ENCODE peak calls at places on chromosome 3, in nine cellular contexts. Q is NCI-H1092 treated with DMSO at 0.1 percent for 48 hours; B is mesothelial cell of epicardium; O is GOT3; M is HEK293T; F is NCI-H69; W is GM19239; S is CD8-positive, alpha-beta memory T cell; P is activated T-cell treated with anti-CD3 and anti-CD28 coated beads, Interleukin-2, amount 50 U/mL, for 72 hours. I is an unnamed sample.

GRCh38 chr3:52845157-52845556 is 10.3 kb upstream of the MUSTN1 start:
- DNase-seq in F (no peak), B (no peak), P (no peak), M (no peak), W (no peak), O (no peak), S (no peak), Q (no peak), I (peak; percentile 55)

GRCh38 chr3:184341925-184342324 is 4.5 kb downstream of the FAM131A start:
- DNase-seq in P (no peak), M (no peak), O (no peak), B (no peak), F (no peak), W (no peak), S (no peak), Q (no peak), I (no peak)

GRCh38 chr3:126364731-126365301 is 7.6 kb upstream of the KLF15 start:
- DNase-seq in M (no peak), S (no peak), P (no peak), F (no peak), Q (no peak), W (no peak), B (no peak), O (no peak), I (no peak)

GRCh38 chr3:54355795-54356194 is 233.4 kb downstream of the CACNA2D3 start:
- DNase-seq in B (no peak), P (no peak), W (no peak), S (no peak), M (no peak), O (no peak), F (no peak), Q (no peak), I (no peak)

GRCh38 chr3:150238995-150239612 is 169.0 kb upstream of the TSC22D2 start:
- DNase-seq in P (no peak), O (no peak), W (no peak), B (no peak), S (no peak), F (peak; percentile 79), Q (peak; percentile 63), M (peak; percentile 45), I (no peak)

GRCh38 chr3:48112813-48113212 is 75.4 kb downstream of the CDC25A start:
- DNase-seq in B (no peak), M (no peak), P (no peak), W (no peak), O (no peak), S (no peak), F (peak; percentile 59), Q (no peak), I (no peak)

GRCh38 chr3:163058190-163058854 is 1561.7 kb downstream of the OTOL1 start:
- DNase-seq in S (no peak), M (no peak), W (no peak), B (no peak), O (no peak), P (no peak), F (no peak), Q (no peak), I (no peak)

GRCh38 chr3:129389572-129389937 is 38.9 kb downstream of the EFCAB12 start:
- DNase-seq in W (no peak), M (no peak), B (no peak), Q (no peak), F (no peak), O (no peak), S (no peak), P (no peak), I (peak; percentile 70)

GRCh38 chr3:52339612-52340011 is 23.5 kb downstream of the DNAH1 start:
- DNase-seq in M (peak; percentile 60), Q (peak; percentile 68), P (peak; percentile 65), O (no peak), S (peak; percentile 11), W (peak; percentile 49), F (peak; percentile 79), B (no peak), I (peak; percentile 86)

GRCh38 chr3:156575661-156576450 is 20.9 kb upstream of the SSR3 start:
- DNase-seq in S (no peak), B (no peak), O (no peak), F (no peak), P (no peak), W (no peak), Q (no peak), M (no peak), I (no peak)

GRCh38 chr3:46632792-46633191 is 20.5 kb downstream of the FAM240A start:
- DNase-seq in P (no peak), B (no peak), S (no peak), M (no peak), F (no peak), W (no peak), Q (no peak), O (no peak), I (no peak)

GRCh38 chr3:41125258-41125657 is 74.0 kb upstream of the CTNNB1 start:
- DNase-seq in P (no peak), O (no peak), S (no peak), Q (no peak), F (no peak), M (no peak), B (no peak), W (no peak), I (no peak)

I was measured in dermis microvascular lymphatic vessel endothelial cell.